ENCODE peak calls at places on chromosomes 1 and 21, in eight cellular contexts. One of them, this sample, is unnamed.

GRCh38 chr1:192573499-192573898 is 2.1 kb upstream of the RGS1 start:
- DNase-seq in mesothelial cell of epicardium: no peak
- DNase-seq in T-helper 17 cell: no peak
- DNase-seq in mammary epithelial cell: no peak
- DNase-seq in stimulated activated CD4-positive, alpha-beta T cell treated with anti-CD3 and anti-CD28 coated beads, Interleukin-12 subunit alpha, Interleukin-12 subunit beta, amount 100 ng/mL, for 48 hours: no peak
- DNase-seq in lower lobe of right lung: no peak
- DNase-seq in head of caudate nucleus: no peak
- DNase-seq in activated T-helper 9 cell treated with anti-CD3 and anti-CD28 coated beads, Interleukin-2, amount 50 U/mL, for 16 hours: no peak
- DNase-seq in this sample: peak

GRCh38 chr1:47944561-47944960 is 52.6 kb downstream of the TRABD2B start:
- DNase-seq in head of caudate nucleus: no peak
- DNase-seq in lower lobe of right lung: no peak
- DNase-seq in activated T-helper 9 cell treated with anti-CD3 and anti-CD28 coated beads, Interleukin-2, amount 50 U/mL, for 16 hours: no peak
- DNase-seq in stimulated activated CD4-positive, alpha-beta T cell treated with anti-CD3 and anti-CD28 coated beads, Interleukin-12 subunit alpha, Interleukin-12 subunit beta, amount 100 ng/mL, for 48 hours: no peak
- DNase-seq in mammary epithelial cell: no peak
- DNase-seq in mesothelial cell of epicardium: no peak
- DNase-seq in T-helper 17 cell: no peak
- DNase-seq in this sample: no peak

GRCh38 chr1:151352001-151352718 is 5.1 kb upstream of the RFX5 start:
- DNase-seq in lower lobe of right lung: no peak
- DNase-seq in T-helper 17 cell: no peak
- DNase-seq in mesothelial cell of epicardium: no peak
- DNase-seq in activated T-helper 9 cell treated with anti-CD3 and anti-CD28 coated beads, Interleukin-2, amount 50 U/mL, for 16 hours: no peak
- DNase-seq in mammary epithelial cell: peak
- DNase-seq in head of caudate nucleus: no peak
- DNase-seq in stimulated activated CD4-positive, alpha-beta T cell treated with anti-CD3 and anti-CD28 coated beads, Interleukin-12 subunit alpha, Interleukin-12 subunit beta, amount 100 ng/mL, for 48 hours: no peak
- DNase-seq in this sample: no peak

GRCh38 chr1:117150316-117150715 is 28.8 kb upstream of the TRIM45 start:
- DNase-seq in lower lobe of right lung: no peak
- DNase-seq in mammary epithelial cell: no peak
- DNase-seq in head of caudate nucleus: no peak
- DNase-seq in activated T-helper 9 cell treated with anti-CD3 and anti-CD28 coated beads, Interleukin-2, amount 50 U/mL, for 16 hours: no peak
- DNase-seq in T-helper 17 cell: no peak
- DNase-seq in stimulated activated CD4-positive, alpha-beta T cell treated with anti-CD3 and anti-CD28 coated beads, Interleukin-12 subunit alpha, Interleukin-12 subunit beta, amount 100 ng/mL, for 48 hours: no peak
- DNase-seq in mesothelial cell of epicardium: no peak
- DNase-seq in this sample: no peak

GRCh38 chr1:211259596-211260126 is 495 bp downstream of the RCOR3 start:
- DNase-seq in stimulated activated CD4-positive, alpha-beta T cell treated with anti-CD3 and anti-CD28 coated beads, Interleukin-12 subunit alpha, Interleukin-12 subunit beta, amount 100 ng/mL, for 48 hours: peak
- DNase-seq in T-helper 17 cell: peak
- DNase-seq in head of caudate nucleus: peak
- DNase-seq in mammary epithelial cell: no peak
- DNase-seq in mesothelial cell of epicardium: peak
- DNase-seq in activated T-helper 9 cell treated with anti-CD3 and anti-CD28 coated beads, Interleukin-2, amount 50 U/mL, for 16 hours: peak
- DNase-seq in lower lobe of right lung: no peak
- DNase-seq in this sample: peak

GRCh38 chr1:41678141-41678878 is 193.8 kb upstream of the EDN2 start:
- DNase-seq in T-helper 17 cell: no peak
- DNase-seq in lower lobe of right lung: no peak
- DNase-seq in head of caudate nucleus: no peak
- DNase-seq in activated T-helper 9 cell treated with anti-CD3 and anti-CD28 coated beads, Interleukin-2, amount 50 U/mL, for 16 hours: no peak
- DNase-seq in mammary epithelial cell: peak
- DNase-seq in stimulated activated CD4-positive, alpha-beta T cell treated with anti-CD3 and anti-CD28 coated beads, Interleukin-12 subunit alpha, Interleukin-12 subunit beta, amount 100 ng/mL, for 48 hours: no peak
- DNase-seq in mesothelial cell of epicardium: no peak
- DNase-seq in this sample: no peak

GRCh38 chr1:20339811-20340457 is 49.3 kb downstream of the VWA5B1 start:
- DNase-seq in head of caudate nucleus: no peak
- DNase-seq in T-helper 17 cell: no peak
- DNase-seq in activated T-helper 9 cell treated with anti-CD3 and anti-CD28 coated beads, Interleukin-2, amount 50 U/mL, for 16 hours: no peak
- DNase-seq in lower lobe of right lung: no peak
- DNase-seq in mammary epithelial cell: no peak
- DNase-seq in mesothelial cell of epicardium: no peak
- DNase-seq in stimulated activated CD4-positive, alpha-beta T cell treated with anti-CD3 and anti-CD28 coated beads, Interleukin-12 subunit alpha, Interleukin-12 subunit beta, amount 100 ng/mL, for 48 hours: no peak
- DNase-seq in this sample: no peak

GRCh38 chr1:94068831-94069648 is 51.9 kb downstream of the ABCA4 start:
- DNase-seq in stimulated activated CD4-positive, alpha-beta T cell treated with anti-CD3 and anti-CD28 coated beads, Interleukin-12 subunit alpha, Interleukin-12 subunit beta, amount 100 ng/mL, for 48 hours: no peak
- DNase-seq in head of caudate nucleus: no peak
- DNase-seq in activated T-helper 9 cell treated with anti-CD3 and anti-CD28 coated beads, Interleukin-2, amount 50 U/mL, for 16 hours: no peak
- DNase-seq in lower lobe of right lung: peak
- DNase-seq in T-helper 17 cell: no peak
- DNase-seq in mesothelial cell of epicardium: no peak
- DNase-seq in mammary epithelial cell: no peak
- DNase-seq in this sample: no peak

GRCh38 chr21:15472108-15472507 is 257.7 kb upstream of the USP25 start:
- DNase-seq in head of caudate nucleus: no peak
- DNase-seq in stimulated activated CD4-positive, alpha-beta T cell treated with anti-CD3 and anti-CD28 coated beads, Interleukin-12 subunit alpha, Interleukin-12 subunit beta, amount 100 ng/mL, for 48 hours: no peak
- DNase-seq in mesothelial cell of epicardium: no peak
- DNase-seq in T-helper 17 cell: no peak
- DNase-seq in activated T-helper 9 cell treated with anti-CD3 and anti-CD28 coated beads, Interleukin-2, amount 50 U/mL, for 16 hours: no peak
- DNase-seq in lower lobe of right lung: no peak
- DNase-seq in mammary epithelial cell: no peak
- DNase-seq in this sample: no peak

GRCh38 chr1:17923684-17924083 is 168.6 kb downstream of the ACTL8 start:
- DNase-seq in head of caudate nucleus: no peak
- DNase-seq in activated T-helper 9 cell treated with anti-CD3 and anti-CD28 coated beads, Interleukin-2, amount 50 U/mL, for 16 hours: no peak
- DNase-seq in stimulated activated CD4-positive, alpha-beta T cell treated with anti-CD3 and anti-CD28 coated beads, Interleukin-12 subunit alpha, Interleukin-12 subunit beta, amount 100 ng/mL, for 48 hours: no peak
- DNase-seq in mammary epithelial cell: no peak
- DNase-seq in T-helper 17 cell: no peak
- DNase-seq in mesothelial cell of epicardium: no peak
- DNase-seq in lower lobe of right lung: no peak
- DNase-seq in this sample: no peak

GRCh38 chr1:61561666-61562065 is 163.3 kb downstream of the TM2D1 start:
- DNase-seq in mesothelial cell of epicardium: no peak
- DNase-seq in T-helper 17 cell: no peak
- DNase-seq in stimulated activated CD4-positive, alpha-beta T cell treated with anti-CD3 and anti-CD28 coated beads, Interleukin-12 subunit alpha, Interleukin-12 subunit beta, amount 100 ng/mL, for 48 hours: no peak
- DNase-seq in head of caudate nucleus: no peak
- DNase-seq in lower lobe of right lung: no peak
- DNase-seq in mammary epithelial cell: peak
- DNase-seq in activated T-helper 9 cell treated with anti-CD3 and anti-CD28 coated beads, Interleukin-2, amount 50 U/mL, for 16 hours: no peak
- DNase-seq in this sample: no peak

GRCh38 chr1:9317591-9318331 is 25.1 kb downstream of the SPSB1 start:
- DNase-seq in stimulated activated CD4-positive, alpha-beta T cell treated with anti-CD3 and anti-CD28 coated beads, Interleukin-12 subunit alpha, Interleukin-12 subunit beta, amount 100 ng/mL, for 48 hours: no peak
- DNase-seq in mammary epithelial cell: no peak
- DNase-seq in activated T-helper 9 cell treated with anti-CD3 and anti-CD28 coated beads, Interleukin-2, amount 50 U/mL, for 16 hours: no peak
- DNase-seq in head of caudate nucleus: peak
- DNase-seq in mesothelial cell of epicardium: no peak
- DNase-seq in lower lobe of right lung: no peak
- DNase-seq in T-helper 17 cell: no peak
- DNase-seq in this sample: no peak

GRCh38 chr1:235887676-235888075 is 21.0 kb upstream of the LYST start:
- DNase-seq in activated T-helper 9 cell treated with anti-CD3 and anti-CD28 coated beads, Interleukin-2, amount 50 U/mL, for 16 hours: no peak
- DNase-seq in mammary epithelial cell: no peak
- DNase-seq in T-helper 17 cell: no peak
- DNase-seq in mesothelial cell of epicardium: no peak
- DNase-seq in head of caudate nucleus: no peak
- DNase-seq in lower lobe of right lung: no peak
- DNase-seq in stimulated activated CD4-positive, alpha-beta T cell treated with anti-CD3 and anti-CD28 coated beads, Interleukin-12 subunit alpha, Interleukin-12 subunit beta, amount 100 ng/mL, for 48 hours: no peak
- DNase-seq in this sample: no peak

GRCh38 chr1:232594768-232595698 is 34.9 kb downstream of the SIPA1L2 start:
- DNase-seq in mesothelial cell of epicardium: no peak
- DNase-seq in activated T-helper 9 cell treated with anti-CD3 and anti-CD28 coated beads, Interleukin-2, amount 50 U/mL, for 16 hours: no peak
- DNase-seq in lower lobe of right lung: no peak
- DNase-seq in mammary epithelial cell: no peak
- DNase-seq in T-helper 17 cell: no peak
- DNase-seq in head of caudate nucleus: no peak
- DNase-seq in stimulated activated CD4-positive, alpha-beta T cell treated with anti-CD3 and anti-CD28 coated beads, Interleukin-12 subunit alpha, Interleukin-12 subunit beta, amount 100 ng/mL, for 48 hours: no peak
- DNase-seq in this sample: no peak

GRCh38 chr1:119291611-119292206 is 76.9 kb upstream of the HAO2 start:
- DNase-seq in stimulated activated CD4-positive, alpha-beta T cell treated with anti-CD3 and anti-CD28 coated beads, Interleukin-12 subunit alpha, Interleukin-12 subunit beta, amount 100 ng/mL, for 48 hours: no peak
- DNase-seq in mesothelial cell of epicardium: no peak
- DNase-seq in T-helper 17 cell: no peak
- DNase-seq in mammary epithelial cell: no peak
- DNase-seq in activated T-helper 9 cell treated with anti-CD3 and anti-CD28 coated beads, Interleukin-2, amount 50 U/mL, for 16 hours: no peak
- DNase-seq in head of caudate nucleus: no peak
- DNase-seq in lower lobe of right lung: no peak
- DNase-seq in this sample: no peak